ENCODE peak calls at places on chromosomes 2 and 18, in six cellular contexts. W, C, A, L, Y and M are unnamed samples.

GRCh38 chr2:207219036-207219435 is 53.3 kb upstream of the KLF7 start:
- DNase-seq in W (peak), C (no peak), A (no peak), L (no peak), Y (no peak), M (no peak)

GRCh38 chr2:41598161-41598894 is 449.5 kb upstream of the PKDCC start:
- DNase-seq in W (no peak), C (no peak), A (no peak), L (no peak), Y (no peak), M (peak)

GRCh38 chr2:198311020-198311419 is 506.6 kb downstream of the PLCL1 start:
- DNase-seq in W (no peak), C (no peak), A (no peak), L (no peak), Y (no peak), M (no peak)

GRCh38 chr18:77113361-77114069 is 19.1 kb downstream of the MBP start:
- DNase-seq in W (no peak), C (no peak), A (no peak), L (peak), Y (no peak), M (no peak)

GRCh38 chr2:2191110-2191707 is 139.9 kb downstream of the MYT1L start:
- DNase-seq in W (no peak), C (no peak), A (no peak), L (no peak), Y (no peak), M (no peak)

GRCh38 chr2:98458667-98459380 is 14.2 kb downstream of the INPP4A start:
- DNase-seq in W (no peak), C (no peak), A (no peak), L (no peak), Y (no peak), M (no peak)

GRCh38 chr2:20326163-20326780 is 24.4 kb downstream of the PUM2 start:
- DNase-seq in W (peak), C (peak), A (no peak), L (peak), Y (no peak), M (peak)

GRCh38 chr2:200765139-200765951 is 46.4 kb upstream of the BZW1 start:
- DNase-seq in W (no peak), C (no peak), A (no peak), L (no peak), Y (no peak), M (peak)

GRCh38 chr18:76993085-76993382 is 139.5 kb downstream of the MBP start:
- DNase-seq in W (no peak), C (no peak), A (no peak), L (no peak), Y (no peak), M (no peak)

GRCh38 chr2:56127773-56128170 is 56.0 kb upstream of the CCDC85A start:
- DNase-seq in W (no peak), C (no peak), A (no peak), L (no peak), Y (no peak), M (no peak)

GRCh38 chr2:240643093-240643810 is 18.0 kb downstream of the GPR35 start:
- DNase-seq in W (no peak), C (no peak), A (no peak), L (no peak), Y (no peak), M (no peak)

GRCh38 chr2:33476793-33477190 is 343 bp downstream of the RASGRP3 start:
- DNase-seq in W (no peak), C (no peak), A (no peak), L (no peak), Y (no peak), M (no peak)
- H3K4me3 ChIP-seq in W (peak), C (no peak), A (peak), L (peak), Y (peak), M (peak)

GRCh38 chr2:100066856-100067255 is 75.5 kb downstream of the AFF3 start:
- DNase-seq in W (no peak), C (no peak), A (no peak), L (no peak), Y (no peak), M (no peak)
- H3K4me3 ChIP-seq in W (no peak), C (no peak), A (no peak), L (no peak), Y (no peak), M (no peak)

GRCh38 chr2:184449760-184450159 is 148.6 kb upstream of the ZNF804A start:
- DNase-seq in W (no peak), C (no peak), A (no peak), L (no peak), Y (no peak), M (no peak)

GRCh38 chr2:184444217-184444616 is 154.1 kb upstream of the ZNF804A start:
- DNase-seq in W (no peak), C (no peak), A (peak), L (no peak), Y (no peak), M (no peak)

DNA sequence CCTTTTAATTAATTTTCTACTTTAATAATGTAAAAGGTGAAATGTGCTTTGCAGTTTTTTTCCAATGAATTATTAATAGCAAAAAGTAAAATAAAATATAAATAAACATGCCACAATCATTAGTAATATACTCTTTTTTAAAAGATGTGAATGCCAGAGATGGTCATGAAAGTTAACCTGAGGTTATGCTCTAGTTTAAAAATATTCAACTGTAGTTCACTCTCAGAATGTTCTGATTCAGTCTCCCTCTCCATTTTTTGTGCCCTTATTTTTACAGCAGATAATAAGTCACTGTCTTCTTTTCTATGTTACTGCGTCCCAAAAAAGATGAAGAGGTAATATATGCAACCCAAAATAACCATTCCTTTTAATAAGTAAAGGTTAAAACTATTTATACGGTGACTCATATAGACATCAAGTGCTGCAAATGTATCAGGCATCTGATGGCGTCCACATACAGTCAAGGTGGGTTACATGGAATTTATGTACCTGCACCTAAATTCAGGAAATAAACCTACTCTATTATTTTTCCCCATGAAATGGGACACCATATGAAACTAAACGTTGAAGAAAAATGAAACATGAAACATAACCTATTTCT is 153.6 kb upstream of the ZNF804A start:
- DNase-seq in W (no peak), C (no peak), A (no peak), L (no peak), Y (no peak), M (no peak)
- H3K4me3 ChIP-seq in W (no peak), C (no peak), A (no peak), L (no peak), Y (no peak), M (no peak)

DNA sequence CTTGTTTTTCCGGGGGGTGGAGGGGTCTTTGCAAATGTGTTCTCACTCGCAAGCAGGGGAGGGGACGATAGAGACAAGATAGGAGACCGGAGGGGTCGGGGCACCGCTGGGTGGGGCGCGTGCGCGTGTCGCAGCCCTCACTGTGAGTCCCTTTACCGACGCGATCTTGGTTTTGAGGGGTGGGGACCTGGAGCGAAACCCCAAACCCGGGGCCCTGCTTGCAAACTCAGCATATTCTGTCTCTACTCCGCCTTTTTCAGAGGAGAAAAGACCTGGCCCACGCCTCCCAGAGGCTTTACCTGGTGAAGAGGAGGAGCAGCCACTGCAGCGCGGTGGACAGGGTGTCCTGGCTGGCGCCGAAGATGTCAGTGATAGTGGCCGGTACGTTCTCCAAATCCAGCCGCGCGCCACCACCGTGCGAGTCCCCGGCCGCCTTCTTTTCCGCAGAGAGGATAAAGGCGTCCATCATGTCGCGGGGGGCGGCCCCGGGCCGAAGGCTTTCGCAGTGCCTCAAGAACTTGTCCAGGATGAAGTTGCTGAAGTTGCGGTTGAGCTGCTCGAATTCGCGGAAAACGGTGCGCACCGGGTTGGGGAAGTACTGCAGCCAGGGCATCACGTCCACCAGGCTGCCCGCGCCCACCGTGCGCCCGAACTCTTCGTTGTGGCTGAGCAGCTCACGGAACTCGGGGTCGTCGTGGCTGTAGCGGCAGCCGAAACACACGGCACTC is 1.7 kb downstream of the CYP1B1 start:
- DNase-seq in W (no peak), C (peak), A (peak), L (peak), Y (no peak), M (no peak)
- H3K4me3 ChIP-seq in W (no peak), C (peak), A (peak), L (peak), Y (peak), M (peak)

GRCh38 chr18:34709631-34710429 is at the start of gene DTNA:
- DNase-seq in W (peak), C (peak), A (no peak), L (no peak), Y (no peak), M (peak)
- H3K4me3 ChIP-seq in W (no peak), C (peak), A (no peak), L (peak), Y (peak), M (peak)

GRCh38 chr18:12313530-12314245 is 5.6 kb downstream of the TUBB6 start:
- DNase-seq in W (no peak), C (no peak), A (no peak), L (no peak), Y (no peak), M (no peak)
- H3K4me3 ChIP-seq in W (no peak), C (no peak), A (no peak), L (no peak), Y (no peak), M (no peak)

GRCh38 chr2:212536385-212537310 is 2.0 kb downstream of the ERBB4 start:
- DNase-seq in W (no peak), C (peak), A (peak), L (no peak), Y (no peak), M (no peak)
- H3K4me3 ChIP-seq in W (no peak), C (peak), A (no peak), L (peak), Y (peak), M (peak)

GRCh38 chr18:9069482-9070059 is 32.9 kb upstream of the NDUFV2 start:
- DNase-seq in W (no peak), C (no peak), A (peak), L (no peak), Y (no peak), M (no peak)
- H3K4me3 ChIP-seq in W (no peak), C (no peak), A (no peak), L (no peak), Y (no peak), M (no peak)